ENCODE peak calls at places on chromosomes 4 and X, in six cellular contexts. N is activated CD8-positive, alpha-beta memory T cell treated with anti-CD3 and anti-CD28 coated beads, Interleukin-2, amount 50 U/mL, for 48 hours; S is GM23248; K is activated T-helper 1 cell treated with anti-CD3 and anti-CD28 coated beads, Interleukin-12 subunit alpha, Interleukin-12 subunit beta, Interleukin-2, Interleukin-4 antibody, amounts not matched to agents 30 ng/mL and 10 ng/mL and 1 ng/mL, durations not matched to agents 14 hours and 24 hours and 36 hours; X is body of pancreas; A is NT2/D1. V is an unnamed sample.

GRCh38 chrX:131841496-131842410 is 181.3 kb upstream of the STK26 start:
- DNase-seq in A (peak), K (no peak), X (peak), S (peak), N (peak), V (no peak)

GRCh38 chrX:123803331-123803983 is 56.4 kb upstream of the XIAP start:
- DNase-seq in A (no peak), X (peak), N (no peak), S (peak), K (no peak), V (peak)

GRCh38 chr4:153757407-153757806 is 2.4 kb downstream of the RNF175 start:
- DNase-seq in A (no peak), X (no peak), N (no peak), S (no peak), K (no peak), V (no peak)

GRCh38 chr4:39304651-39305050 is 61.5 kb downstream of the RFC1 start:
- DNase-seq in S (no peak), N (no peak), A (no peak), K (no peak), X (no peak), V (no peak)

GRCh38 chr4:183081116-183081469 is 18.0 kb upstream of the WWC2 start:
- DNase-seq in K (no peak), A (no peak), S (no peak), N (no peak), X (no peak), V (no peak)

GRCh38 chr4:1809754-1810502 is 16.8 kb downstream of the FGFR3 start:
- DNase-seq in K (peak), N (peak), A (peak), X (peak), S (peak), V (no peak)

GRCh38 chrX:134443020-134443419 is 16.9 kb upstream of the HPRT1 start:
- DNase-seq in K (no peak), S (no peak), N (no peak), X (no peak), A (no peak), V (no peak)

GRCh38 chr4:126526335-126526734 is 1106.4 kb upstream of the INTU start:
- DNase-seq in S (peak), K (no peak), X (no peak), N (no peak), A (no peak), V (no peak)

GRCh38 chr4:10298681-10299080 is 158.5 kb downstream of the ZNF518B start:
- DNase-seq in X (no peak), S (no peak), A (no peak), N (no peak), K (no peak), V (no peak)

GRCh38 chr4:10380695-10381094 is 76.5 kb downstream of the ZNF518B start:
- DNase-seq in A (no peak), S (no peak), N (no peak), X (no peak), K (no peak), V (no peak)

GRCh38 chrX:123581586-123581985 is 151.3 kb downstream of the THOC2 start:
- DNase-seq in A (no peak), N (no peak), K (no peak), X (no peak), S (no peak), V (no peak)

GRCh38 chrX:49627030-49627777 is 28.4 kb downstream of the GAGE1 start:
- DNase-seq in X (no peak), N (no peak), K (no peak), S (peak), A (peak), V (no peak)

V was measured in NCI-H748 treated with DMSO at 0.1 percent for 48 hours.